ENCODE peak calls at places on chromosomes 12 and 14, in ten cellular contexts. Q is stimulated activated naive CD8-positive, alpha-beta T cell treated with anti-CD3 and anti-CD28 coated beads, Interleukin-15, Interleukin-2, amounts not matched to agents 100 U/mL and 50 U/mL, for 24 hours; E is stomach; X is T-helper 1 cell; B is stimulated activated CD8-positive, alpha-beta memory T cell treated with anti-CD3 and anti-CD28 coated beads, Interleukin-15, amount 100 ng/mL, for 4 hours; D is psoas muscle; F is brain microvascular endothelial cell; P is NCI-H69; R is HFF-Myc; Z is CD8-positive, alpha-beta memory T cell. W is an unnamed sample.

GRCh38 chr14:77128414-77128891 is 13.1 kb downstream of the ZDHHC22 start:
- DNase-seq in Q (no peak), E (no peak), X (no peak), B (no peak), D (no peak), F (no peak), P (peak), R (no peak), Z (no peak), W (no peak)

GRCh38 chr14:105711058-105711620 is 184.8 kb downstream of the TMEM121 start:
- DNase-seq in Q (no peak), E (no peak), X (no peak), B (no peak), D (no peak), F (no peak), P (no peak), R (no peak), Z (no peak), W (no peak)

GRCh38 chr12:49809369-49810158 is 18.6 kb downstream of the NCKAP5L start:
- DNase-seq in Q (no peak), E (no peak), X (no peak), B (no peak), D (peak), F (no peak), P (no peak), R (no peak), Z (no peak), W (no peak)

GRCh38 chr12:14442221-14442881 is 76.9 kb downstream of the ATF7IP start:
- DNase-seq in Q (no peak), E (no peak), X (no peak), B (no peak), D (no peak), F (no peak), P (no peak), R (no peak), Z (no peak), W (no peak)

GRCh38 chr12:43210437-43211197 is 341.4 kb downstream of the ADAMTS20 start:
- DNase-seq in Q (no peak), E (no peak), X (no peak), B (no peak), D (no peak), F (peak), P (no peak), R (no peak), Z (no peak), W (no peak)

GRCh38 chr12:28130625-28131598 is 59.3 kb upstream of the CCDC91 start:
- DNase-seq in Q (no peak), E (no peak), X (no peak), B (no peak), D (no peak), F (peak), P (no peak), R (peak), Z (no peak), W (no peak)

GRCh38 chr12:79127268-79127895 is 262.8 kb downstream of the SYT1 start:
- DNase-seq in Q (no peak), E (no peak), X (no peak), B (no peak), D (no peak), F (peak), P (no peak), R (peak), Z (no peak), W (no peak)

GRCh38 chr12:21828779-21829178 is 54.3 kb upstream of the KCNJ8 start:
- DNase-seq in Q (no peak), E (peak), X (no peak), B (no peak), D (no peak), F (no peak), P (peak), R (no peak), Z (no peak), W (no peak)

GRCh38 chr12:79186506-79186905 is 321.9 kb downstream of the SYT1 start:
- DNase-seq in Q (no peak), E (no peak), X (no peak), B (no peak), D (no peak), F (no peak), P (peak), R (no peak), Z (no peak), W (no peak)